ENCODE peak calls at places on chromosomes 3 and 15, in four cellular contexts. J is stomach, X is upper lobe of left lung, S is choroid plexus epithelial cell. O is an unnamed sample.

GRCh38 chr15:51403072-51403878 is 61.8 kb downstream of the GLDN start:
- DNase-seq in J (no peak), S (peak), X (no peak), O (no peak)

GRCh38 chr15:73075151-73075859 is 23.0 kb downstream of the NEO1 start:
- DNase-seq in J (no peak), S (no peak), X (no peak), O (no peak)

GRCh38 chr15:81097893-81098280 is 36.2 kb upstream of the CFAP161 start:
- DNase-seq in X (no peak), S (no peak), J (no peak), O (no peak)

GRCh38 chr15:27250223-27250622 is 279.2 kb downstream of the GABRG3 start:
- DNase-seq in S (no peak), X (no peak), J (no peak), O (no peak)

GRCh38 chr15:90211009-90211408 is 9.9 kb downstream of the SEMA4B start:
- DNase-seq in S (no peak), X (no peak), J (no peak), O (no peak)

GRCh38 chr3:37392957-37393356 is 218.6 kb upstream of the LRRFIP2 start:
- DNase-seq in X (no peak), S (no peak), J (no peak), O (no peak)

GRCh38 chr3:51696954-51697353 is 9.9 kb upstream of the GRM2 start:
- DNase-seq in J (no peak), S (no peak), X (no peak), O (no peak)

GRCh38 chr3:187497037-187497436 is 128.9 kb downstream of the RTP4 start:
- DNase-seq in S (no peak), X (no peak), J (no peak), O (no peak)

GRCh38 chr3:138845071-138845685 is 10.4 kb upstream of the PIK3CB start:
- DNase-seq in S (no peak), X (peak), J (no peak), O (no peak)

GRCh38 chr15:80630981-80631380 is 64.1 kb upstream of the ABHD17C start:
- DNase-seq in J (no peak), X (no peak), S (no peak), O (no peak)

GRCh38 chr3:191120447-191121304 is 78.4 kb upstream of the OSTN start:
- DNase-seq in J (no peak), X (no peak), S (no peak), O (no peak)

GRCh38 chr3:11567516-11568467 is 75.9 kb downstream of the VGLL4 start:
- DNase-seq in S (peak), J (no peak), X (no peak), O (peak)

GRCh38 chr3:95612611-95613010 is 1201.8 kb upstream of the EPHA6 start:
- DNase-seq in J (no peak), S (no peak), X (no peak), O (no peak)

GRCh38 chr3:4505688-4506558 is 12.8 kb downstream of the ITPR1 start:
- DNase-seq in J (no peak), S (no peak), X (no peak), O (no peak)

DNA sequence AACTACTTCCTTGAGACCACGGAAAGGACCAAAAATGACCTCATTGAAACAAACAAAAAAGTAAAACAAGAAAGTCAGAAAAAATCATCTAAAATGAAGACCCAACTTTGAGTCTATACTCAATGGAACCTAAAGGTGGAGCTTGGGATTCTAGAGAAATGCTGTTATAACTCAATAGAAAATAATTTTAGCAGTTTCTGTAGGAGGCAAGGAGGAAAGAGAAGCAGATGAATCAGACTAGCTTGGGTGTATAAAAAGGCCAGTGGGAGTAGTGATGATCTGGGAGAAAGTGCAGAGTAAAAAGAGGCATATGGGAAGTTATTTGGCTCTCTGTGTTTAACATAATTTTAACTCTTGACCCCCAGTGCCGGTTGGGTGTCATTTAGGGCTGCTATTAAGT is 94.4 kb downstream of the TMCO5A start:
- DNase-seq in X (no peak), J (no peak), S (peak), O (no peak)
- TF ChIP-seq CTCF in X (no peak), J (no peak), S (peak), O (no peak)

GRCh38 chr3:50388021-50388719 is 28.8 kb upstream of the TMEM115 start:
- DNase-seq in X (no peak), S (peak), J (no peak), O (no peak)
- TF ChIP-seq CTCF in X (no peak), S (peak), J (no peak), O (no peak)

GRCh38 chr3:60645801-60646200 is 605.5 kb downstream of the FHIT start:
- DNase-seq in S (no peak), J (no peak), X (no peak), O (no peak)

GRCh38 chr3:60651799-60652198 is 599.5 kb downstream of the FHIT start:
- DNase-seq in J (no peak), S (no peak), X (no peak), O (no peak)

GRCh38 chr3:60652829-60653228 is 598.4 kb downstream of the FHIT start:
- DNase-seq in S (no peak), J (no peak), X (no peak), O (no peak)

DNA sequence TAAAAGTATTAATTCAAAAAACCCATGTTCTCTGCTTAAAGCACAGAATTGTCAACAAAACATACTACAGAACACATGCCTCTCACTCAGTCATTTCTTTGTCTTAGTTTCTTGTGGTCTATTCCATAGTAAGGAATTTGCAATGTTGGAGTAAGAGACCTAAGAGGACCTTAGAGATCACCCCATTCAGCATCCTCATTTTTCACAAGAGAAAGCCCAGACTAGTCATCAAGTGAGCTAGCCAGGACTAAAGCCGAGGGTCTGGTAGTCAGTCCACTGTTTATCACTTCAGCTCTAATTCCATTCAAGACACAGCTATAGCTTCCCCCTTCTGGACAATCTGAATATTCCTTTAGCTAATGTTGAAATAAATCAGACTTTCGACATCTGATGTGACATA is 601.1 kb downstream of the FHIT start:
- DNase-seq in S (no peak), J (no peak), X (no peak), O (no peak)
- TF ChIP-seq CTCF in S (no peak), J (no peak), X (no peak), O (no peak)

GRCh38 chr15:92667291-92667904 is 11.8 kb upstream of the FAM174B start:
- DNase-seq in S (no peak), X (no peak), J (no peak), O (no peak)
- TF ChIP-seq CTCF in S (no peak), X (no peak), J (no peak), O (no peak)

DNA sequence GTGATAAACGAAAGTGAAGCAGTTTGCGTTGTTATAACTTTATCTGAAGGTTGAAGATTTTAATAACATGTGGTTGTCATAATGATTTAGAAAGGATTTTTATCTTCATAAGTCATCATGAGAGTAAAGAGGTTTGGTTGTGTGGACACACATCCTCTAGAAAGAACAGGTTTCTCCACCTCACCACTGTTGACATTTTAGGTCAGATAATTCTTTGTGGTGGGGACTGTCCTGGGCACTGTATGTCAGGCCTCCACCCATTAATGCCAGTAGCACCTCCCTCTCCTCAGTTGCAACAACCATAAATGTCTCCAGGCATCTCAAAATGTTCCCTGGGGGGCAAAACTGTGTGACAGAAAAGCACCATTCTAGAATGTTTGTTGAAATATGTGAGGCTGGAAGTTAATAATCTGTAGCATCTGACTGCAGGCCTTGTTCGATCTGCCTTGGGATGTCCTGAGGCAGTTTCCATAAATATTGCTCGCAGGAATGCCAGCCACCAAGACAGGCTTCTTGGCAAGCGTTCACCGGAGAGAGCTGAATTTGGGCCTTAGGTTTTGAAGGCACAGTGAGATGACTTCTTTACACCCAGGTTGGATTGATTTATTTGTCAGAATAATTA is 100.1 kb downstream of the ADAMTSL3 start:
- DNase-seq in S (no peak), J (no peak), X (no peak), O (no peak)
- TF ChIP-seq CTCF in S (no peak), J (no peak), X (no peak), O (no peak)

GRCh38 chr3:158570999-158571702 is at the start of gene MLF1:
- DNase-seq in S (peak), J (peak), X (peak), O (peak)
- TF ChIP-seq CTCF in S (no peak), J (no peak), X (no peak), O (no peak)

GRCh38 chr3:193560870-193561269 is 6.2 kb upstream of the ATP13A4 start:
- DNase-seq in S (no peak), J (peak), X (no peak), O (no peak)

GRCh38 chr3:193559100-193559499 is 4.4 kb upstream of the ATP13A4 start:
- DNase-seq in J (no peak), S (no peak), X (no peak), O (no peak)

GRCh38 chr3:193560091-193560490 is 5.4 kb upstream of the ATP13A4 start:
- DNase-seq in S (no peak), J (no peak), X (no peak), O (no peak)

GRCh38 chr3:193563429-193563828 is 8.7 kb upstream of the ATP13A4 start:
- DNase-seq in J (no peak), X (peak), S (peak), O (no peak)

GRCh38 chr3:193563999-193564398 is 9.3 kb upstream of the ATP13A4 start:
- DNase-seq in S (peak), J (peak), X (peak), O (no peak)
- TF ChIP-seq CTCF in S (peak), J (no peak), X (no peak), O (no peak)